ENCODE peak calls at places on chromosomes 7 and 10, in eight cellular contexts. J is sigmoid colon, D is transverse colon, Z is tibial artery, K is heart right ventricle, Y is A549, P is HCT116, B is hepatocyte. A is an unnamed sample.

GRCh38 chr10:90845726-90846125 is 12.1 kb downstream of the HTR7 start:
- DNase-seq in J (no peak), D (no peak), Z (no peak), K (no peak), Y (no peak), P (no peak), B (no peak), A (no peak)

GRCh38 chr10:133383551-133383950 is 4.5 kb downstream of the PAOX start:
- DNase-seq in J (no peak), D (no peak), Z (no peak), K (no peak), Y (no peak), P (no peak), B (no peak), A (no peak)

GRCh38 chr7:142811154-142811737 is 40.5 kb downstream of the PRSS2 start:
- DNase-seq in J (no peak), D (no peak), Z (no peak), K (no peak), Y (peak; percentile 50), P (peak; percentile 39), B (peak; percentile 46), A (no peak)

GRCh38 chr7:131723926-131724325 is 167.5 kb upstream of the PODXL start:
- DNase-seq in J (no peak), D (no peak), Z (no peak), K (no peak), Y (peak; percentile 15), P (no peak), B (peak; percentile 40), A (no peak)

GRCh38 chr10:78742730-78743615 is 325.8 kb upstream of the ZMIZ1 start:
- DNase-seq in J (peak; percentile 74), D (no peak), Z (no peak), K (peak; percentile 60), Y (no peak), P (no peak), B (no peak), A (peak; percentile 87)

GRCh38 chr7:74356589-74357315 is 67.5 kb downstream of the CLIP2 start:
- DNase-seq in J (no peak), D (no peak), Z (no peak), K (no peak), Y (no peak), P (no peak), B (no peak), A (no peak)

GRCh38 chr10:97307866-97308780 is 10.9 kb upstream of the FRAT1 start:
- DNase-seq in J (no peak), D (no peak), Z (no peak), K (no peak), Y (no peak), P (no peak), B (no peak), A (no peak)

GRCh38 chr7:98619450-98620321 is 2.6 kb downstream of the NPTX2 start:
- DNase-seq in J (no peak), D (no peak), Z (no peak), K (peak; percentile 40), Y (no peak), P (no peak), B (peak; percentile 21), A (peak; percentile 79)

GRCh38 chr7:76074972-76075370 is 27.1 kb downstream of the MDH2 start:
- DNase-seq in J (no peak), D (no peak), Z (no peak), K (no peak), Y (no peak), P (no peak), B (no peak), A (no peak)

GRCh38 chr10:31887850-31888249 is 40.8 kb downstream of the ARHGAP12 start:
- DNase-seq in J (no peak), D (peak; percentile 18), Z (no peak), K (no peak), Y (no peak), P (no peak), B (no peak), A (no peak)

GRCh38 chr10:22927661-22928403 is at the start of gene ARMC3:
- DNase-seq in J (peak; percentile 65), D (peak; percentile 38), Z (no peak), K (peak; percentile 35), Y (peak; percentile 57), P (peak; percentile 18), B (peak; percentile 86), A (peak; percentile 64)

GRCh38 chr7:148699024-148699771 is 495 bp downstream of the CUL1 start:
- DNase-seq in J (peak; percentile 75), D (peak; percentile 51), Z (peak; percentile 58), K (peak; percentile 42), Y (peak; percentile 21), P (no peak), B (peak; percentile 81), A (peak; percentile 74)

GRCh38 chr7:47371317-47371716 is 210.6 kb downstream of the TNS3 start:
- DNase-seq in J (no peak), D (no peak), Z (no peak), K (no peak), Y (no peak), P (no peak), B (no peak), A (no peak)

GRCh38 chr10:92897916-92898315 is 49.6 kb downstream of the EXOC6 start:
- DNase-seq in J (no peak), D (no peak), Z (no peak), K (no peak), Y (no peak), P (no peak), B (no peak), A (no peak)

GRCh38 chr7:96998765-96999164 is 6.6 kb upstream of the DLX6 start:
- DNase-seq in J (no peak), D (no peak), Z (no peak), K (no peak), Y (no peak), P (no peak), B (no peak), A (no peak)

GRCh38 chr10:102616071-102616770 is 28.1 kb upstream of the TRIM8 start:
- DNase-seq in J (peak; percentile 93), D (peak; percentile 47), Z (no peak), K (peak; percentile 75), Y (no peak), P (no peak), B (no peak), A (no peak)
- H3K4me1 ChIP-seq in J (no peaks in the 10 kb centered on the region), D (peaks cover 47% of the 10 kb centered on the region), Z (peaks cover 40% of the 10 kb centered on the region), K (peaks cover 76% of the 10 kb centered on the region), Y (peaks cover 4% of the 10 kb centered on the region), P (peaks cover 36% of the 10 kb centered on the region), B (peaks cover 25% of the 10 kb centered on the region), A (no peaks in the 10 kb centered on the region)

GRCh38 chr10:339038-339391 is 203.8 kb downstream of the ZMYND11 start:
- DNase-seq in J (no peak), D (no peak), Z (no peak), K (no peak), Y (no peak), P (no peak), B (no peak), A (no peak)

GRCh38 chr10:338176-339037 is 203.2 kb downstream of the ZMYND11 start:
- DNase-seq in J (no peak), D (no peak), Z (no peak), K (no peak), Y (peak; percentile 41), P (no peak), B (no peak), A (peak; percentile 72)

GRCh38 chr10:340646-341045 is 205.4 kb downstream of the ZMYND11 start:
- DNase-seq in J (no peak), D (no peak), Z (no peak), K (no peak), Y (no peak), P (no peak), B (no peak), A (no peak)

GRCh38 chr10:343231-344215 is 208.3 kb downstream of the ZMYND11 start:
- DNase-seq in J (peak; percentile 52), D (no peak), Z (no peak), K (no peak), Y (no peak), P (no peak), B (no peak), A (no peak)

GRCh38 chr10:341081-341740 is 206.0 kb downstream of the ZMYND11 start:
- DNase-seq in J (no peak), D (no peak), Z (no peak), K (no peak), Y (no peak), P (no peak), B (no peak), A (no peak)
- H3K4me1 ChIP-seq in J (no peaks in the 10 kb centered on the region), D (no peaks in the 10 kb centered on the region), Z (peaks cover 19% of the 10 kb centered on the region), K (no peaks in the 10 kb centered on the region), Y (peaks cover 37% of the 10 kb centered on the region), P (no peaks in the 10 kb centered on the region), B (no peaks in the 10 kb centered on the region), A (peaks cover 5% of the 10 kb centered on the region)

GRCh38 chr10:74022941-74023629 is 25.2 kb downstream of the VCL start:
- DNase-seq in J (no peak), D (no peak), Z (no peak), K (no peak), Y (no peak), P (no peak), B (no peak), A (no peak)

GRCh38 chr10:74013004-74013403 is 15.1 kb downstream of the VCL start:
- DNase-seq in J (no peak), D (no peak), Z (no peak), K (no peak), Y (no peak), P (no peak), B (no peak), A (no peak)

GRCh38 chr10:74012480-74012879 is 14.6 kb downstream of the VCL start:
- DNase-seq in J (no peak), D (no peak), Z (no peak), K (no peak), Y (no peak), P (no peak), B (no peak), A (no peak)

GRCh38 chr10:74021248-74022055 is 23.5 kb downstream of the VCL start:
- DNase-seq in J (no peak), D (no peak), Z (no peak), K (no peak), Y (no peak), P (no peak), B (peak; percentile 51), A (no peak)

DNA sequence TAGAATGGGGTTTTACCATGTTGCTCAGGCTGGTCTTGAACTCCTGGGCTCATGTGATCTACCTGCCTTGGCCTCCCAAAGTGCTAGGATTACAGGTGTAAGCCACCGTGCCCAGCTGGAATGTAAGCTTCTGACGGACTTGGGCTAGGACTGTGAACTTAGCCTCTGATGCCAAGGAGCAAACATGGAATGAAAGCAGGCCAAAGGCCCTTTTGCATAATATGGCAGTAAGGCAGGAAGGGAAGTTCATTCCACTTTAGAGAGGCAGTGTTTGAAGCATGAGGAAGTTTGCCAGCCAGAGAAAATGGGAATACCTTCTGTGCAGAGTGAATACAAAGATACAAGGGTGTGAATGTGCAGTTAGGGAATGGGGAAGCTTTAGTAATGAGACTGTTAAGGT is 20.3 kb downstream of the VCL start:
- DNase-seq in J (no peak), D (peak; percentile 58), Z (no peak), K (no peak), Y (no peak), P (no peak), B (no peak), A (peak; percentile 29)
- H3K4me1 ChIP-seq in J (no peaks in the 10 kb centered on the region), D (peaks cover under 1% of the 10 kb centered on the region), Z (peaks cover 95% of the 10 kb centered on the region), K (peaks cover 68% of the 10 kb centered on the region), Y (peaks cover 37% of the 10 kb centered on the region), P (peaks cover 10% of the 10 kb centered on the region), B (peaks cover 5% of the 10 kb centered on the region), A (no peaks in the 10 kb centered on the region)

DNA sequence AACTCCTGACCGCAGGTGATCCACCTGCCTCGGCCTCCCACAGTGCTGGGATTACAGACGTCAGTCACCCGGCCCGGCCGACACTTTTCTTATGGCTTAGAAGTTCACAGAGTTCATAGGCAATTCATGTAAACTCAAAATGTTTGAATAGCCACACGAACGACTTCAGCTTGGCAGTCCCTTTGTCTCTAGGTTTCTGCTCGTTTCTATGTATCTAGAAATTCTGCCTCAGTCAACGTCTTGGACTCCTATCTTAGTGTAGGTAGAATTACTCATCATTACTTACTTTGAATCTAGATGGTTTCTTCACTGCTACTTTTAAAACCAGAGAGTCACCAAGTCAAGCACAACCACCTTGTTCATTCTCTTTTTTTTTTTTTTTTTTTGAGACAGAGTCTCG is 23.7 kb downstream of the ARL4A start:
- DNase-seq in J (no peak), D (peak; percentile 52), Z (no peak), K (no peak), Y (no peak), P (no peak), B (no peak), A (no peak)
- H3K4me1 ChIP-seq in J (no peaks in the 10 kb centered on the region), D (peaks cover 3% of the 10 kb centered on the region), Z (no peaks in the 10 kb centered on the region), K (peaks cover 20% of the 10 kb centered on the region), Y (peaks cover 82% of the 10 kb centered on the region), P (peaks cover 32% of the 10 kb centered on the region), B (peaks cover 26% of the 10 kb centered on the region), A (no peaks in the 10 kb centered on the region)